ENCODE peak calls at places on chromosome 13, in six cellular contexts. One of them, this sample, is unnamed.

GRCh38 chr13:26482451-26483197 is 74.9 kb upstream of the WASF3 start:
- DNase-seq in breast epithelium: peak
- DNase-seq in stomach: peak
- DNase-seq in sigmoid colon: peak
- DNase-seq in Panc1: peak
- DNase-seq in transverse colon: peak
- DNase-seq in this sample: peak

GRCh38 chr13:82480415-82480814 is 1401.9 kb downstream of the SLITRK1 start:
- DNase-seq in breast epithelium: no peak
- DNase-seq in stomach: no peak
- DNase-seq in sigmoid colon: no peak
- DNase-seq in Panc1: no peak
- DNase-seq in transverse colon: no peak
- DNase-seq in this sample: no peak

GRCh38 chr13:50309872-50310594 is 294.8 kb downstream of the KCNRG start:
- DNase-seq in breast epithelium: no peak
- DNase-seq in stomach: no peak
- DNase-seq in sigmoid colon: no peak
- DNase-seq in Panc1: no peak
- DNase-seq in transverse colon: no peak
- DNase-seq in this sample: no peak

GRCh38 chr13:51556740-51557139 is 27.5 kb upstream of the WDFY2 start:
- DNase-seq in breast epithelium: no peak
- DNase-seq in stomach: no peak
- DNase-seq in sigmoid colon: no peak
- DNase-seq in Panc1: no peak
- DNase-seq in transverse colon: no peak
- DNase-seq in this sample: no peak

GRCh38 chr13:112522578-112522977 is 65.4 kb downstream of the TUBGCP3 start:
- DNase-seq in breast epithelium: no peak
- DNase-seq in stomach: no peak
- DNase-seq in sigmoid colon: no peak
- DNase-seq in Panc1: no peak
- DNase-seq in transverse colon: no peak
- DNase-seq in this sample: no peak

GRCh38 chr13:47480121-47480520 is 521.0 kb downstream of the SUCLA2 start:
- DNase-seq in breast epithelium: no peak
- DNase-seq in stomach: no peak
- DNase-seq in sigmoid colon: no peak
- DNase-seq in Panc1: no peak
- DNase-seq in transverse colon: no peak
- DNase-seq in this sample: no peak

GRCh38 chr13:97448503-97449251 is 14.7 kb downstream of the RAP2A start:
- DNase-seq in breast epithelium: no peak
- DNase-seq in stomach: no peak
- DNase-seq in sigmoid colon: no peak
- DNase-seq in Panc1: no peak
- DNase-seq in transverse colon: no peak
- DNase-seq in this sample: no peak

GRCh38 chr13:67156718-67157049 is 73.5 kb downstream of the PCDH9 start:
- DNase-seq in breast epithelium: no peak
- DNase-seq in stomach: no peak
- DNase-seq in sigmoid colon: no peak
- DNase-seq in Panc1: no peak
- DNase-seq in transverse colon: no peak
- DNase-seq in this sample: no peak

GRCh38 chr13:38866649-38867048 is 124.0 kb downstream of the STOML3 start:
- DNase-seq in breast epithelium: no peak
- DNase-seq in stomach: no peak
- DNase-seq in sigmoid colon: no peak
- DNase-seq in Panc1: no peak
- DNase-seq in transverse colon: no peak
- DNase-seq in this sample: no peak

GRCh38 chr13:51663980-51664957 is 80.0 kb downstream of the WDFY2 start:
- DNase-seq in breast epithelium: no peak
- DNase-seq in stomach: no peak
- DNase-seq in sigmoid colon: no peak
- DNase-seq in Panc1: no peak
- DNase-seq in transverse colon: no peak
- DNase-seq in this sample: no peak

GRCh38 chr13:21341637-21342422 is 117.3 kb downstream of the ZDHHC20 start:
- DNase-seq in breast epithelium: no peak
- DNase-seq in stomach: no peak
- DNase-seq in sigmoid colon: no peak
- DNase-seq in Panc1: no peak
- DNase-seq in transverse colon: no peak
- DNase-seq in this sample: no peak

GRCh38 chr13:80012281-80012680 is 328.6 kb downstream of the SPRY2 start:
- DNase-seq in breast epithelium: no peak
- DNase-seq in stomach: no peak
- DNase-seq in sigmoid colon: no peak
- DNase-seq in Panc1: no peak
- DNase-seq in transverse colon: no peak
- DNase-seq in this sample: no peak

GRCh38 chr13:62556973-62557372 is 1141.3 kb upstream of the PCDH20 start:
- DNase-seq in breast epithelium: no peak
- DNase-seq in stomach: no peak
- DNase-seq in sigmoid colon: no peak
- DNase-seq in Panc1: no peak
- DNase-seq in transverse colon: no peak
- DNase-seq in this sample: no peak

GRCh38 chr13:95968906-95969305 is 84.3 kb downstream of the UGGT2 start:
- DNase-seq in breast epithelium: no peak
- DNase-seq in stomach: no peak
- DNase-seq in sigmoid colon: no peak
- DNase-seq in Panc1: no peak
- DNase-seq in transverse colon: no peak
- DNase-seq in this sample: no peak

GRCh38 chr13:93226623-93227279 is at the start of gene GPC6:
- DNase-seq in breast epithelium: no peak
- DNase-seq in stomach: no peak
- DNase-seq in sigmoid colon: peak
- DNase-seq in Panc1: no peak
- DNase-seq in transverse colon: peak
- DNase-seq in this sample: peak

GRCh38 chr13:48476674-48477073 is 56.2 kb downstream of the RCBTB2 start:
- DNase-seq in breast epithelium: no peak
- DNase-seq in stomach: no peak
- DNase-seq in sigmoid colon: no peak
- DNase-seq in Panc1: no peak
- DNase-seq in transverse colon: no peak
- DNase-seq in this sample: no peak

GRCh38 chr13:46609052-46609451 is 56.1 kb downstream of the LRCH1 start:
- DNase-seq in breast epithelium: no peak
- DNase-seq in stomach: no peak
- DNase-seq in sigmoid colon: no peak
- DNase-seq in Panc1: no peak
- DNase-seq in transverse colon: no peak
- DNase-seq in this sample: no peak

GRCh38 chr13:24068472-24068871 is 92.0 kb upstream of the SPATA13 start:
- DNase-seq in breast epithelium: no peak
- DNase-seq in stomach: no peak
- DNase-seq in sigmoid colon: no peak
- DNase-seq in Panc1: no peak
- DNase-seq in transverse colon: no peak
- DNase-seq in this sample: no peak

GRCh38 chr13:99435116-99435515 is 66.2 kb upstream of the TM9SF2 start:
- DNase-seq in breast epithelium: no peak
- DNase-seq in stomach: no peak
- DNase-seq in sigmoid colon: no peak
- DNase-seq in Panc1: no peak
- DNase-seq in transverse colon: no peak
- DNase-seq in this sample: no peak

GRCh38 chr13:19759669-19760068 is 23.1 kb downstream of the PSPC1 start:
- DNase-seq in breast epithelium: no peak
- DNase-seq in stomach: no peak
- DNase-seq in sigmoid colon: no peak
- DNase-seq in Panc1: no peak
- DNase-seq in transverse colon: no peak
- DNase-seq in this sample: no peak

GRCh38 chr13:74166286-74166685 is 32.1 kb upstream of the KLF12 start:
- DNase-seq in breast epithelium: no peak
- DNase-seq in stomach: no peak
- DNase-seq in sigmoid colon: no peak
- DNase-seq in Panc1: no peak
- DNase-seq in transverse colon: no peak
- DNase-seq in this sample: no peak

GRCh38 chr13:35768551-35768950 is 292.1 kb upstream of the MAB21L1 start:
- DNase-seq in breast epithelium: no peak
- DNase-seq in stomach: no peak
- DNase-seq in sigmoid colon: no peak
- DNase-seq in Panc1: no peak
- DNase-seq in transverse colon: no peak
- DNase-seq in this sample: no peak

GRCh38 chr13:76820759-76821158 is 65.4 kb downstream of the KCTD12 start:
- DNase-seq in breast epithelium: peak
- DNase-seq in stomach: no peak
- DNase-seq in sigmoid colon: peak
- DNase-seq in Panc1: no peak
- DNase-seq in transverse colon: no peak
- DNase-seq in this sample: no peak

GRCh38 chr13:76825415-76825814 is 60.8 kb downstream of the KCTD12 start:
- DNase-seq in breast epithelium: no peak
- DNase-seq in stomach: no peak
- DNase-seq in sigmoid colon: no peak
- DNase-seq in Panc1: no peak
- DNase-seq in transverse colon: no peak
- DNase-seq in this sample: no peak

GRCh38 chr13:76823969-76824368 is 62.2 kb downstream of the KCTD12 start:
- DNase-seq in breast epithelium: no peak
- DNase-seq in stomach: no peak
- DNase-seq in sigmoid colon: no peak
- DNase-seq in Panc1: no peak
- DNase-seq in transverse colon: no peak
- DNase-seq in this sample: no peak

GRCh38 chr13:76826527-76826926 is 59.7 kb downstream of the KCTD12 start:
- DNase-seq in breast epithelium: no peak
- DNase-seq in stomach: no peak
- DNase-seq in sigmoid colon: no peak
- DNase-seq in Panc1: no peak
- DNase-seq in transverse colon: no peak
- DNase-seq in this sample: no peak

GRCh38 chr13:76822691-76823267 is 63.4 kb downstream of the KCTD12 start:
- DNase-seq in breast epithelium: no peak
- DNase-seq in stomach: no peak
- DNase-seq in sigmoid colon: no peak
- DNase-seq in Panc1: no peak
- DNase-seq in transverse colon: no peak
- DNase-seq in this sample: no peak
- H3K27ac ChIP-seq in breast epithelium: no peak
- H3K27ac ChIP-seq in stomach: no peak
- H3K27ac ChIP-seq in sigmoid colon: no peak
- H3K27ac ChIP-seq in Panc1: no peak
- H3K27ac ChIP-seq in transverse colon: no peak
- H3K27ac ChIP-seq in this sample: no peak

GRCh38 chr13:41610426-41610825 is 153.1 kb downstream of the RGCC start:
- DNase-seq in breast epithelium: no peak
- DNase-seq in stomach: peak
- DNase-seq in sigmoid colon: no peak
- DNase-seq in Panc1: no peak
- DNase-seq in transverse colon: no peak
- DNase-seq in this sample: no peak
- TF ChIP-seq POLR2AphosphoS5 in breast epithelium: no peak
- TF ChIP-seq POLR2AphosphoS5 in stomach: no peak
- TF ChIP-seq POLR2AphosphoS5 in sigmoid colon: no peak
- TF ChIP-seq POLR2AphosphoS5 in Panc1: no peak
- TF ChIP-seq POLR2AphosphoS5 in transverse colon: no peak
- TF ChIP-seq POLR2AphosphoS5 in this sample: no peak

GRCh38 chr13:45464687-45465453 is at the start of gene COG3:
- DNase-seq in breast epithelium: peak
- DNase-seq in stomach: peak
- DNase-seq in sigmoid colon: peak
- DNase-seq in Panc1: peak
- DNase-seq in transverse colon: peak
- DNase-seq in this sample: peak

GRCh38 chr13:45466359-45466758 is 1.6 kb downstream of the COG3 start:
- DNase-seq in breast epithelium: no peak
- DNase-seq in stomach: no peak
- DNase-seq in sigmoid colon: no peak
- DNase-seq in Panc1: no peak
- DNase-seq in transverse colon: no peak
- DNase-seq in this sample: no peak

GRCh38 chr13:45468676-45469075 is 3.9 kb downstream of the COG3 start:
- DNase-seq in breast epithelium: no peak
- DNase-seq in stomach: no peak
- DNase-seq in sigmoid colon: no peak
- DNase-seq in Panc1: no peak
- DNase-seq in transverse colon: peak
- DNase-seq in this sample: no peak

GRCh38 chr13:45464141-45464686 is 525 bp upstream of the COG3 start:
- DNase-seq in breast epithelium: peak
- DNase-seq in stomach: no peak
- DNase-seq in sigmoid colon: no peak
- DNase-seq in Panc1: no peak
- DNase-seq in transverse colon: peak
- DNase-seq in this sample: no peak
- H3K27ac ChIP-seq in breast epithelium: peak
- H3K27ac ChIP-seq in stomach: peak
- H3K27ac ChIP-seq in sigmoid colon: peak
- H3K27ac ChIP-seq in Panc1: peak
- H3K27ac ChIP-seq in transverse colon: peak
- H3K27ac ChIP-seq in this sample: peak

GRCh38 chr13:43786472-43786765 is 353 bp downstream of the ENOX1 start:
- DNase-seq in breast epithelium: no peak
- DNase-seq in stomach: no peak
- DNase-seq in sigmoid colon: no peak
- DNase-seq in Panc1: no peak
- DNase-seq in transverse colon: no peak
- DNase-seq in this sample: no peak

GRCh38 chr13:43787998-43788397 is 1.2 kb upstream of the ENOX1 start:
- DNase-seq in breast epithelium: no peak
- DNase-seq in stomach: no peak
- DNase-seq in sigmoid colon: no peak
- DNase-seq in Panc1: no peak
- DNase-seq in transverse colon: no peak
- DNase-seq in this sample: no peak

GRCh38 chr13:43785681-43786471 is 896 bp downstream of the ENOX1 start:
- DNase-seq in breast epithelium: peak
- DNase-seq in stomach: peak
- DNase-seq in sigmoid colon: peak
- DNase-seq in Panc1: no peak
- DNase-seq in transverse colon: peak
- DNase-seq in this sample: no peak

GRCh38 chr13:43787518-43787891 is 733 bp upstream of the ENOX1 start:
- DNase-seq in breast epithelium: no peak
- DNase-seq in stomach: no peak
- DNase-seq in sigmoid colon: no peak
- DNase-seq in Panc1: no peak
- DNase-seq in transverse colon: no peak
- DNase-seq in this sample: no peak

GRCh38 chr13:43786766-43787517 is at the start of gene ENOX1:
- DNase-seq in breast epithelium: no peak
- DNase-seq in stomach: peak
- DNase-seq in sigmoid colon: peak
- DNase-seq in Panc1: no peak
- DNase-seq in transverse colon: peak
- DNase-seq in this sample: no peak
- TF ChIP-seq POLR2AphosphoS5 in breast epithelium: peak
- TF ChIP-seq POLR2AphosphoS5 in stomach: no peak
- TF ChIP-seq POLR2AphosphoS5 in sigmoid colon: no peak
- TF ChIP-seq POLR2AphosphoS5 in Panc1: no peak
- TF ChIP-seq POLR2AphosphoS5 in transverse colon: no peak
- TF ChIP-seq POLR2AphosphoS5 in this sample: no peak